ENCODE peak calls at places on chromosomes 5 and 9, in ten cellular contexts. J is body of pancreas, I is tibial artery, L is ovary, N is cardiac muscle cell, T is GM12878, S is A673, E is psoas muscle, C is right lobe of liver, F is prostate gland. G is an unnamed sample.

GRCh38 chr5:76608833-76609232 is 14.4 kb downstream of the F2RL2 start:
- DNase-seq in J (no peak), I (no peak), L (no peak), N (no peak), T (no peak), S (peak; percentile 63), E (no peak), C (no peak), F (no peak), G (no peak)

GRCh38 chr5:149265559-149265958 is 6.1 kb upstream of the AFAP1L1 start:
- DNase-seq in J (no peak), I (no peak), L (no peak), N (peak; percentile 22), T (no peak), S (peak; percentile 33), E (no peak), C (no peak), F (no peak), G (no peak)

GRCh38 chr5:75460532-75460931 is 50.9 kb downstream of the CERT1 start:
- DNase-seq in J (no peak), I (no peak), L (no peak), N (no peak), T (no peak), S (no peak), E (no peak), C (no peak), F (no peak), G (no peak)

GRCh38 chr9:137280478-137281344 is 3.2 kb downstream of the TOR4A start:
- DNase-seq in J (no peak), I (no peak), L (peak; percentile 34), N (peak; percentile 71), T (no peak), S (peak; percentile 71), E (no peak), C (peak; percentile 59), F (no peak), G (no peak)

GRCh38 chr5:130278136-130278535 is 373.9 kb downstream of the CHSY3 start:
- DNase-seq in J (no peak), I (no peak), L (no peak), N (peak; percentile 53), T (no peak), S (no peak), E (no peak), C (peak; percentile 40), F (no peak), G (peak; percentile 29)

GRCh38 chr5:172721455-172722308 is 49.3 kb downstream of the DUSP1 start:
- DNase-seq in J (no peak), I (peak; percentile 73), L (no peak), N (no peak), T (no peak), S (peak; percentile 37), E (peak; percentile 28), C (peak; percentile 50), F (no peak), G (peak; percentile 41)

GRCh38 chr9:91541744-91542143 is 118.1 kb upstream of the NFIL3 start:
- DNase-seq in J (no peak), I (no peak), L (no peak), N (no peak), T (no peak), S (no peak), E (no peak), C (no peak), F (no peak), G (no peak)

GRCh38 chr5:16411235-16411634 is 54.4 kb downstream of the ZNF622 start:
- DNase-seq in J (no peak), I (no peak), L (no peak), N (no peak), T (no peak), S (peak; percentile 11), E (no peak), C (no peak), F (no peak), G (no peak)

GRCh38 chr9:128828719-128829452 is 708 bp downstream of the SPOUT1 start:
- DNase-seq in J (no peak), I (no peak), L (no peak), N (no peak), T (no peak), S (no peak), E (no peak), C (no peak), F (no peak), G (no peak)

DNA sequence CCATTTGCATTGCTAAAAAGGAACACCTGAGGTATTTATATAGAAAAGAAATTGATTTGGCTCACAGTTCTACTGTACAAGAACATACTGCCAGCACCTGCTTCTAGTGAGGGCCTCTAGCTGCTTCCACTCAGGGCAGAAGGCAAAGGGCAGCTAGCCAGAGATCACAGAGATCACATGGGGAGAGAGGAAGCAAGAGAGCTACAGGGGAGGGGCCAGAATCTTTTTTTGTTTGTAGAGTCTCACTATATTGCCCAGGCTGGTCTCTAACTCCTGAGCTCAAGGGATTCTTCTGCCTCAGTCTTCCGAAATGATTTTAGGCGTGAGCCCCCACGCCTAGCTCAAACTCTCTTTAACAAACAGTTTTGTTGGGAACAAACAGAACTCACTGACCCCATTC is 6.1 kb downstream of the SLCO4C1 start:
- DNase-seq in J (no peak), I (no peak), L (no peak), N (no peak), T (no peak), S (no peak), E (no peak), C (no peak), F (no peak), G (no peak)
- H3K27ac ChIP-seq in J (no peak overlapping the region), I (no peak overlapping the region), L (no peak overlapping the region), N (peak overlapping the region; percentile 17), T (no peak overlapping the region), S (no peak overlapping the region), E (no peak overlapping the region), C (no peak overlapping the region), F (no peak overlapping the region), G (no peak overlapping the region)

GRCh38 chr5:67989457-67989856 is 226.1 kb upstream of the PIK3R1 start:
- DNase-seq in J (no peak), I (no peak), L (no peak), N (no peak), T (no peak), S (peak; percentile 15), E (peak; percentile 60), C (no peak), F (no peak), G (no peak)
- TF ChIP-seq CTCF in J (no peak), I (no peak), L (no peak), N (peak; percentile 13), T (no peak), S (no peak), E (no peak), C (no peak), F (no peak), G (peak; percentile 11)

GRCh38 chr5:2917524-2917923 is 166.0 kb upstream of the IRX2 start:
- DNase-seq in J (no peak), I (no peak), L (no peak), N (no peak), T (no peak), S (no peak), E (no peak), C (no peak), F (no peak), G (no peak)
- H3K9me3 ChIP-seq in J (peaks cover 4% of the 10 kb centered on the region), I (peaks cover 4% of the 10 kb centered on the region), L (no peaks in the 10 kb centered on the region), N (no peaks in the 10 kb centered on the region), T (no peaks in the 10 kb centered on the region), S (peaks cover 67% of the 10 kb centered on the region), E (no peaks in the 10 kb centered on the region), C (no peaks in the 10 kb centered on the region), F (no peaks in the 10 kb centered on the region), G (peaks cover 3% of the 10 kb centered on the region)

GRCh38 chr5:95533106-95533505 is 21.7 kb downstream of the SKIC3 start:
- DNase-seq in J (no peak), I (no peak), L (no peak), N (no peak), T (no peak), S (no peak), E (no peak), C (no peak), F (no peak), G (no peak)

GRCh38 chr5:95531491-95531890 is 23.3 kb downstream of the SKIC3 start:
- DNase-seq in J (no peak), I (no peak), L (no peak), N (no peak), T (no peak), S (no peak), E (no peak), C (no peak), F (no peak), G (no peak)

GRCh38 chr5:95533761-95534160 is 21.0 kb downstream of the SKIC3 start:
- DNase-seq in J (no peak), I (no peak), L (no peak), N (no peak), T (no peak), S (no peak), E (no peak), C (no peak), F (no peak), G (no peak)

GRCh38 chr5:95532415-95532814 is 22.4 kb downstream of the SKIC3 start:
- DNase-seq in J (no peak), I (no peak), L (no peak), N (no peak), T (no peak), S (no peak), E (no peak), C (no peak), F (no peak), G (no peak)

DNA sequence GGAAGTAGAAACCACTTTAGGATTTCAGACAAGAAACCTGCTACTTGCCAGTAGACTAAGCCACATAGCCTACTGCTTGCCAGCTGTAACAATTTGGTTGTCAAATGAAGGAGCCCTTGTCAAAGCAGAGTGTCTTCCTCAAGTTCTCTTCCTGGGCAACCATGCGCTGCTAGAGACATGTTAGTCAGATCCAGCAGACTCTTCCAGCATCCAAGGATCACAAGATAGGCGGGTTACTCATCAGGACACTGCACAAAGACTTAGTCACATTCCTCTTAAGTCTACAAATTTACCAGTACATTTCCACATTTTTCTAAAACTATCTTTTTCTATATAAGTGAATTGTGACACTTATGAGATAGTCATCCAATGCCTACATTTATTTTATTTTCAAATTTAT is 24.3 kb downstream of the SKIC3 start:
- DNase-seq in J (no peak), I (peak; percentile 18), L (no peak), N (no peak), T (no peak), S (no peak), E (no peak), C (no peak), F (no peak), G (no peak)
- H3K27ac ChIP-seq in J (no peak overlapping the region), I (no peak overlapping the region), L (no peak overlapping the region), N (no peak overlapping the region), T (no peak overlapping the region), S (no peak overlapping the region), E (no peak overlapping the region), C (no peak overlapping the region), F (no peak overlapping the region), G (no peak overlapping the region)

GRCh38 chr5:144598451-144599068 is 427.9 kb downstream of the KCTD16 start:
- DNase-seq in J (peak; percentile 74), I (no peak), L (no peak), N (peak; percentile 22), T (no peak), S (peak; percentile 4), E (no peak), C (no peak), F (no peak), G (no peak)
- TF ChIP-seq CTCF in J (peak; percentile 24), I (no peak), L (no peak), N (no peak), T (no peak), S (no peak), E (no peak), C (no peak), F (no peak), G (no peak)

G was measured in Peyer's patch.